ENCODE peak calls at places on chromosomes 6 and 20, in six cellular contexts. One of them, this sample, is unnamed.
A peak's percentile ranks its signal among the peaks of the same experiment; 100 is the strongest.

GRCh38 chr20:50048420-50049166 is 64.4 kb downstream of the UBE2V1 start:
- DNase-seq in NT2/D1: no peak
- DNase-seq in tibial artery: no peak
- DNase-seq in RWPE2: peak; percentile 76
- DNase-seq in IMR-90: peak; percentile 14
- DNase-seq in stomach: no peak
- DNase-seq in this sample: peak; percentile 79

GRCh38 chr20:57787969-57788781 is 78.4 kb upstream of the PMEPA1 start:
- DNase-seq in NT2/D1: no peak
- DNase-seq in tibial artery: no peak
- DNase-seq in IMR-90: no peak
- DNase-seq in stomach: no peak
- DNase-seq in RWPE2: peak; percentile 79
- DNase-seq in this sample: no peak

GRCh38 chr20:14344746-14345145 is 7.3 kb upstream of the FLRT3 start:
- DNase-seq in RWPE2: no peak
- DNase-seq in stomach: no peak
- DNase-seq in NT2/D1: no peak
- DNase-seq in IMR-90: no peak
- DNase-seq in tibial artery: no peak
- DNase-seq in this sample: no peak

GRCh38 chr6:37897321-37897720 is 77.8 kb downstream of the ZFAND3 start:
- DNase-seq in NT2/D1: no peak
- DNase-seq in RWPE2: no peak
- DNase-seq in stomach: no peak
- DNase-seq in tibial artery: no peak
- DNase-seq in IMR-90: peak; percentile 60
- DNase-seq in this sample: no peak

GRCh38 chr20:49501917-49502316 is 19.4 kb upstream of the KCNB1 start:
- DNase-seq in stomach: no peak
- DNase-seq in tibial artery: no peak
- DNase-seq in IMR-90: peak; percentile 26
- DNase-seq in RWPE2: no peak
- DNase-seq in NT2/D1: no peak
- DNase-seq in this sample: no peak

GRCh38 chr6:1227600-1227934 is 84.3 kb upstream of the FOXQ1 start:
- DNase-seq in NT2/D1: no peak
- DNase-seq in tibial artery: no peak
- DNase-seq in stomach: no peak
- DNase-seq in RWPE2: no peak
- DNase-seq in IMR-90: no peak
- DNase-seq in this sample: no peak

GRCh38 chr6:38846844-38847243 is 131.7 kb downstream of the DNAH8 start:
- DNase-seq in RWPE2: no peak
- DNase-seq in NT2/D1: no peak
- DNase-seq in IMR-90: peak; percentile 10
- DNase-seq in stomach: no peak
- DNase-seq in tibial artery: no peak
- DNase-seq in this sample: no peak

GRCh38 chr6:169293196-169293595 is 39.5 kb upstream of the THBS2 start:
- DNase-seq in tibial artery: no peak
- DNase-seq in NT2/D1: no peak
- DNase-seq in IMR-90: no peak
- DNase-seq in RWPE2: no peak
- DNase-seq in stomach: no peak
- DNase-seq in this sample: no peak

GRCh38 chr6:110874880-110875547 is 429 bp downstream of the AMD1 start:
- DNase-seq in tibial artery: peak; percentile 36
- DNase-seq in RWPE2: no peak
- DNase-seq in IMR-90: no peak
- DNase-seq in NT2/D1: no peak
- DNase-seq in stomach: peak; percentile 68
- DNase-seq in this sample: no peak

GRCh38 chr6:42610416-42610815 is 46.6 kb downstream of the UBR2 start:
- DNase-seq in IMR-90: no peak
- DNase-seq in NT2/D1: no peak
- DNase-seq in RWPE2: no peak
- DNase-seq in stomach: no peak
- DNase-seq in tibial artery: no peak
- DNase-seq in this sample: no peak

GRCh38 chr6:4113623-4114022 is 21.8 kb downstream of the ECI2 start:
- DNase-seq in NT2/D1: no peak
- DNase-seq in RWPE2: no peak
- DNase-seq in IMR-90: peak; percentile 12
- DNase-seq in tibial artery: no peak
- DNase-seq in stomach: no peak
- DNase-seq in this sample: no peak

GRCh38 chr6:37788259-37788658 is 31.3 kb upstream of the ZFAND3 start:
- DNase-seq in IMR-90: no peak
- DNase-seq in NT2/D1: no peak
- DNase-seq in tibial artery: no peak
- DNase-seq in stomach: no peak
- DNase-seq in RWPE2: no peak
- DNase-seq in this sample: no peak

GRCh38 chr20:7586481-7586880 is 353.8 kb downstream of the HAO1 start:
- DNase-seq in stomach: no peak
- DNase-seq in NT2/D1: no peak
- DNase-seq in RWPE2: no peak
- DNase-seq in IMR-90: no peak
- DNase-seq in tibial artery: no peak
- DNase-seq in this sample: no peak

GRCh38 chr6:18405477-18406293 is 18.5 kb downstream of the RNF144B start:
- DNase-seq in IMR-90: peak; percentile 96
- DNase-seq in RWPE2: no peak
- DNase-seq in stomach: no peak
- DNase-seq in NT2/D1: no peak
- DNase-seq in tibial artery: no peak
- DNase-seq in this sample: no peak

DNA sequence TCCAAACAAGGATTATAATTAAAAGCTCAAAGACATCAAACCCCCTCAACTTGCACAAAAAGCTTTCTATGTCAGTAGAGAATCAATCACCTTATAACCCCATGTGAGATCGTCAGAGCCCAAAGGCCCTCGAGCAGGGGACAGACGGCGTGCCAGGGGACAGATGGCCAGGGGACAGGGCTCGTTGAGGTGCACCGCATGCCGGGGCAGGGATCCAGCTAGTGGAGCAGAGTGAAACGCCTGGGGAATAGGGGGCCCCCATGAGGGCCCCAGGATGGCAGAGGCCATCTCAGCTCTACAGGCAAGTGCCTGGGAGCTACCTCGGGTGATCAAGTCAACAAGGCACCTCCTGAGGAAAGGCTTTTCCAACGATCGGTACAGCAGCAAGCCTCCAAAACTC is 28.6 kb downstream of the DIDO1 start:
- DNase-seq in stomach: no peak
- DNase-seq in tibial artery: no peak
- DNase-seq in IMR-90: no peak
- DNase-seq in NT2/D1: no peak
- DNase-seq in RWPE2: peak; percentile 80
- DNase-seq in this sample: no peak
- H3K36me3 ChIP-seq in stomach: peaks cover 60% of the 10 kb centered on the region
- H3K36me3 ChIP-seq in tibial artery: peaks cover 38% of the 10 kb centered on the region
- H3K36me3 ChIP-seq in IMR-90: peaks cover 46% of the 10 kb centered on the region
- H3K36me3 ChIP-seq in NT2/D1: peaks cover 72% of the 10 kb centered on the region
- H3K36me3 ChIP-seq in RWPE2: peaks cover 60% of the 10 kb centered on the region
- H3K36me3 ChIP-seq in this sample: peaks cover 35% of the 10 kb centered on the region

DNA sequence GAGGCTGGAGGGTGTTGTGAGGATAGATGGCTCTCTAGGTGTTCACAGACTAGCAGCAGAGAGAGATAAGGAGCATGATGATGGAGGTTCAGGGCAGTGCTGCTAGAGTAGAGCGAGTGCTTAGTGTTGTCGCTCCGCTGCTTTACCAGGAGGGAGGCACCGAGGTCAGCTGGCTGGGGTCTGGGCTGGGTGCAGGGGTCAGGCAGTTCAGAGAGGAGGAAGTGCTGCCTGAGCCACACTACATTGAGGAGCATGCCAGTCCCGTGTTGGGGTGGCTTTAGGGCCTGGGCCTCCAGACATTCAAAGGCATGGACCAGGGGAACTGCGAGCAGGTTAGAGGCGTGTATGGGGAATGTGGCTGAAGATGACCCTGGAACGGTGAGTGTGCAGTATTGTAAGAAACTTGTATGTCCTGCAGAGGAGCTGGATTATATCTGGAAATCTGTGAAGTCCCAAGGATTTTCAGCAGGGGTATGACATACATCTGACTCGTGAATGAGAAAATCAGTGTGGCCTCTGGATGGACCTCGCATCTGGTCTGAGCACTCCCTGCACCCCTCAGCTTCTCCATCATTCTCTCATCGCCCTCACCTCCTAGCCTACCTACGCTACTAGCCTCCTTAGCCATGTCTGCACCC is 66.9 kb downstream of the IGF2R start:
- DNase-seq in tibial artery: no peak
- DNase-seq in NT2/D1: no peak
- DNase-seq in stomach: no peak
- DNase-seq in RWPE2: no peak
- DNase-seq in IMR-90: peak; percentile 52
- DNase-seq in this sample: no peak
- H3K36me3 ChIP-seq in tibial artery: peaks cover 25% of the 10 kb centered on the region
- H3K36me3 ChIP-seq in NT2/D1: peaks cover 74% of the 10 kb centered on the region
- H3K36me3 ChIP-seq in stomach: peaks cover 70% of the 10 kb centered on the region
- H3K36me3 ChIP-seq in RWPE2: peaks cover 55% of the 10 kb centered on the region
- H3K36me3 ChIP-seq in IMR-90: peaks cover 56% of the 10 kb centered on the region
- H3K36me3 ChIP-seq in this sample: peaks cover 37% of the 10 kb centered on the region

DNA sequence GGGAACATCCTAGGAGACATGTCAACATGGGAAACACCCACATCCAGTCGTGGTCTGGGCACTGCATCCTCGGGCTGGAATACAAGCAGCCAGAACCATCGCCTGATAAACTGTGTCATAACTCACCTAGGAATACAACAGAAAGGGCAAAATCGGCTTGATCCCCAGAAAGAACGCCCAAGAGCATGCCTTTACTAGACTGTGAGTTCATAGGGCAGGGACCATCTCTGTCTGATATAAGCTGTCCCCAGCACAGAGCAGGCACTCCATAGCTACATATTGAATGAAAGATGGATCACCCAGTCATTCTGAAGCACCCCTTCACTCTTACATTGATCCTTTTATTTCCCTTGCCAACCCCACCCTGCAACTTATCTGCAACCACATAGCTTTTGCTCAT is 23.8 kb downstream of the RIPOR2 start:
- DNase-seq in stomach: no peak
- DNase-seq in RWPE2: no peak
- DNase-seq in tibial artery: no peak
- DNase-seq in IMR-90: no peak
- DNase-seq in NT2/D1: no peak
- DNase-seq in this sample: no peak
- H3K36me3 ChIP-seq in stomach: no peaks in the 10 kb centered on the region
- H3K36me3 ChIP-seq in RWPE2: no peaks in the 10 kb centered on the region
- H3K36me3 ChIP-seq in tibial artery: no peaks in the 10 kb centered on the region
- H3K36me3 ChIP-seq in IMR-90: no peaks in the 10 kb centered on the region
- H3K36me3 ChIP-seq in NT2/D1: no peaks in the 10 kb centered on the region
- H3K36me3 ChIP-seq in this sample: no peaks in the 10 kb centered on the region

DNA sequence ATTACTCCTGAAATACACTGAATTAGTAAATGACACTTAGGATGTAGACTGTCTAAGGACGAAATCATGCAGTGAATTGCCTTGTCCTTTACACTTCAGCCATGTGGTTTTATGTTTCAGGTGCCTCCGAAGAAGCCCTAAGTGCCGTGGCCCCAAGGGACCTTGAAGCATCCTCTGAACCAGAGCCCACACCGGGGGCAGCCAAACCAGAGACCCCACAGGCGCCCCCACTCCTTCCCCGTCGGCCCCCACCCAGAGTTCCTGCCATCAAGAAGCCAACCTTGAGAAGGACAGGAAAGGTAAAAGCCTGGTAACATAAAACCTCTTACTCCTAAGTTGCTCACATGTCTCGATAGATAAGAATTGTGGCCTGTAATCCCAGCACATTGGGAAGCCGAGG is 75.3 kb downstream of the SERAC1 start:
- DNase-seq in RWPE2: no peak
- DNase-seq in IMR-90: no peak
- DNase-seq in NT2/D1: no peak
- DNase-seq in tibial artery: no peak
- DNase-seq in stomach: no peak
- DNase-seq in this sample: no peak
- H3K36me3 ChIP-seq in RWPE2: peaks cover 25% of the 10 kb centered on the region
- H3K36me3 ChIP-seq in IMR-90: peaks cover 46% of the 10 kb centered on the region
- H3K36me3 ChIP-seq in NT2/D1: peaks cover 55% of the 10 kb centered on the region
- H3K36me3 ChIP-seq in tibial artery: peaks cover 26% of the 10 kb centered on the region
- H3K36me3 ChIP-seq in stomach: peaks cover 81% of the 10 kb centered on the region
- H3K36me3 ChIP-seq in this sample: peaks cover 61% of the 10 kb centered on the region

GRCh38 chr6:163398104-163398503 is 16.4 kb upstream of the QKI start:
- DNase-seq in tibial artery: no peak
- DNase-seq in IMR-90: no peak
- DNase-seq in NT2/D1: no peak
- DNase-seq in stomach: no peak
- DNase-seq in RWPE2: no peak
- DNase-seq in this sample: no peak
- H3K36me3 ChIP-seq in tibial artery: no peaks in the 10 kb centered on the region
- H3K36me3 ChIP-seq in IMR-90: no peaks in the 10 kb centered on the region
- H3K36me3 ChIP-seq in NT2/D1: no peaks in the 10 kb centered on the region
- H3K36me3 ChIP-seq in stomach: no peaks in the 10 kb centered on the region
- H3K36me3 ChIP-seq in RWPE2: no peaks in the 10 kb centered on the region
- H3K36me3 ChIP-seq in this sample: no peaks in the 10 kb centered on the region

GRCh38 chr6:166932616-166933015 is 23.7 kb downstream of the RNASET2 start:
- DNase-seq in NT2/D1: no peak
- DNase-seq in stomach: no peak
- DNase-seq in tibial artery: no peak
- DNase-seq in RWPE2: no peak
- DNase-seq in IMR-90: no peak
- DNase-seq in this sample: no peak

GRCh38 chr6:166933396-166933795 is 23.0 kb downstream of the RNASET2 start:
- DNase-seq in IMR-90: no peak
- DNase-seq in tibial artery: no peak
- DNase-seq in NT2/D1: no peak
- DNase-seq in stomach: no peak
- DNase-seq in RWPE2: no peak
- DNase-seq in this sample: no peak

GRCh38 chr6:166931426-166931970 is 24.9 kb downstream of the RNASET2 start:
- DNase-seq in tibial artery: no peak
- DNase-seq in RWPE2: no peak
- DNase-seq in stomach: no peak
- DNase-seq in IMR-90: no peak
- DNase-seq in NT2/D1: no peak
- DNase-seq in this sample: no peak

GRCh38 chr6:166930354-166930891 is 25.9 kb downstream of the RNASET2 start:
- DNase-seq in NT2/D1: no peak
- DNase-seq in IMR-90: no peak
- DNase-seq in stomach: no peak
- DNase-seq in RWPE2: no peak
- DNase-seq in tibial artery: no peak
- DNase-seq in this sample: no peak

GRCh38 chr6:166932116-166932515 is 24.2 kb downstream of the RNASET2 start:
- DNase-seq in NT2/D1: no peak
- DNase-seq in stomach: no peak
- DNase-seq in tibial artery: no peak
- DNase-seq in IMR-90: no peak
- DNase-seq in RWPE2: no peak
- DNase-seq in this sample: no peak
- H3K36me3 ChIP-seq in NT2/D1: peaks cover 3% of the 10 kb centered on the region
- H3K36me3 ChIP-seq in stomach: peaks cover 75% of the 10 kb centered on the region
- H3K36me3 ChIP-seq in tibial artery: no peaks in the 10 kb centered on the region
- H3K36me3 ChIP-seq in IMR-90: no peaks in the 10 kb centered on the region
- H3K36me3 ChIP-seq in RWPE2: no peaks in the 10 kb centered on the region
- H3K36me3 ChIP-seq in this sample: peaks cover 6% of the 10 kb centered on the region

DNA sequence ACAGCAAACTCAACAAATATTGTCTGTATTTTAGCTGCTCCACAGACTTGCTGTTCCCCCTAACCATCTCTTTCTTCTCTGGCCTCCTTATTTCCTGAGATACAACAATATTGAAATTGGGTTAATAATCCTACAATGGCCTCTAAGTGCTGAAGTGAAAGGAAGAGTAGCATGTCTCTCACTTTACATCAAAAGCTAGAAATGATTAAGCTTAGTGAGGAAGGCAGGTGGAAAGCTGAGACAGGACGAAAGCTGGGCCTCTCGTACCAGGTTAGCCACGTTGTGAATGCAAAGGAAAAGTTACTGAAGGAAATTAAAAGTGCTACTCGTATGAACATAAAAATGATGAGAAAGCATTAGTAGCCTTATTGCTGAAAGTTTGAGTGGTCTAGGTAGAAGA is 63.8 kb downstream of the ELOVL5 start:
- DNase-seq in IMR-90: no peak
- DNase-seq in tibial artery: no peak
- DNase-seq in RWPE2: no peak
- DNase-seq in stomach: no peak
- DNase-seq in NT2/D1: no peak
- DNase-seq in this sample: no peak
- H3K36me3 ChIP-seq in IMR-90: peaks cover 10% of the 10 kb centered on the region
- H3K36me3 ChIP-seq in tibial artery: no peaks in the 10 kb centered on the region
- H3K36me3 ChIP-seq in RWPE2: peaks cover 44% of the 10 kb centered on the region
- H3K36me3 ChIP-seq in stomach: no peaks in the 10 kb centered on the region
- H3K36me3 ChIP-seq in NT2/D1: peaks cover 2% of the 10 kb centered on the region
- H3K36me3 ChIP-seq in this sample: peaks cover 4% of the 10 kb centered on the region

This sample was measured in ascending aorta.